ENCODE peak calls at places on chromosome 3, in four cellular contexts. T is fibroblast of the aortic adventitia, K is lower lobe of right lung, L is skeletal muscle cell. Z is an unnamed sample.

GRCh38 chr3:54339608-54340007 is 217.3 kb downstream of the CACNA2D3 start:
- DNase-seq in T (no peak), K (no peak), L (no peak), Z (no peak)

GRCh38 chr3:48142316-48142870 is 45.8 kb downstream of the CDC25A start:
- DNase-seq in T (no peak), K (no peak), L (no peak), Z (no peak)

GRCh38 chr3:106806964-106807363 is 570.3 kb upstream of the CCDC54 start:
- DNase-seq in T (no peak), K (no peak), L (no peak), Z (no peak)

GRCh38 chr3:132354916-132355702 is 37.9 kb downstream of the ACP3 start:
- DNase-seq in T (peak; percentile 9), K (no peak), L (no peak), Z (no peak)

GRCh38 chr3:13461169-13462124 is 18.7 kb upstream of the HDAC11 start:
- DNase-seq in T (no peak), K (peak; percentile 78), L (no peak), Z (no peak)

GRCh38 chr3:188220988-188221818 is 67.2 kb downstream of the LPP start:
- DNase-seq in T (no peak), K (no peak), L (peak; percentile 98), Z (peak; percentile 31)

GRCh38 chr3:4251412-4251811 is 51.8 kb upstream of the SETMAR start:
- DNase-seq in T (no peak), K (no peak), L (no peak), Z (no peak)

GRCh38 chr3:155805802-155806618 is at the start of gene C3orf33:
- DNase-seq in T (peak; percentile 45), K (peak; percentile 84), L (peak; percentile 8), Z (no peak)

GRCh38 chr3:8976540-8977182 is 13.4 kb upstream of the RAD18 start:
- DNase-seq in T (no peak), K (no peak), L (no peak), Z (no peak)

GRCh38 chr3:150681037-150681436 is 22.7 kb downstream of the ERICH6 start:
- DNase-seq in T (no peak), K (no peak), L (no peak), Z (no peak)

GRCh38 chr3:67610458-67610857 is 44.0 kb downstream of the SUCLG2 start:
- DNase-seq in T (peak; percentile 72), K (no peak), L (peak; percentile 66), Z (no peak)

GRCh38 chr3:160016972-160017371 is 28.3 kb downstream of the IL12A start:
- DNase-seq in T (peak; percentile 49), K (no peak), L (peak; percentile 58), Z (no peak)

GRCh38 chr3:10522646-10523303 is 17.4 kb upstream of the ATP2B2 start:
- DNase-seq in T (no peak), K (no peak), L (no peak), Z (no peak)

GRCh38 chr3:182309120-182309519 is 484.2 kb upstream of the ATP11B start:
- DNase-seq in T (no peak), K (no peak), L (no peak), Z (no peak)

GRCh38 chr3:180657094-180657493 is 22.2 kb downstream of the CCDC39 start:
- DNase-seq in T (peak; percentile 2), K (no peak), L (no peak), Z (no peak)

GRCh38 chr3:112334709-112335108 is 1.8 kb downstream of the CD200 start:
- DNase-seq in T (peak; percentile 70), K (no peak), L (no peak), Z (no peak)
- H3K4me3 ChIP-seq in T (peak overlapping the region; percentile 68), K (peak overlapping the region; percentile 58), L (no peak overlapping the region), Z (no peak overlapping the region)

GRCh38 chr3:123986427-123986826 is 5.5 kb downstream of the ROPN1 start:
- DNase-seq in T (no peak), K (no peak), L (no peak), Z (no peak)

GRCh38 chr3:123984350-123984749 is 7.6 kb downstream of the ROPN1 start:
- DNase-seq in T (no peak), K (no peak), L (no peak), Z (no peak)

GRCh38 chr3:123984957-123985356 is 7.0 kb downstream of the ROPN1 start:
- DNase-seq in T (no peak), K (no peak), L (no peak), Z (no peak)

GRCh38 chr3:123980539-123980938 is 11.4 kb downstream of the ROPN1 start:
- DNase-seq in T (no peak), K (no peak), L (no peak), Z (no peak)
- H3K4me3 ChIP-seq in T (no peak overlapping the region), K (peak overlapping the region; percentile 30), L (no peak overlapping the region), Z (peak overlapping the region; percentile 28)

GRCh38 chr3:14687360-14687759 is 12.4 kb downstream of the C3orf20 start:
- DNase-seq in T (no peak), K (no peak), L (no peak), Z (no peak)

GRCh38 chr3:14689247-14689980 is 14.5 kb downstream of the C3orf20 start:
- DNase-seq in T (no peak), K (no peak), L (no peak), Z (no peak)

GRCh38 chr3:14688525-14688924 is 13.6 kb downstream of the C3orf20 start:
- DNase-seq in T (no peak), K (no peak), L (no peak), Z (no peak)

GRCh38 chr3:14684447-14684846 is 9.5 kb downstream of the C3orf20 start:
- DNase-seq in T (no peak), K (no peak), L (no peak), Z (no peak)

DNA sequence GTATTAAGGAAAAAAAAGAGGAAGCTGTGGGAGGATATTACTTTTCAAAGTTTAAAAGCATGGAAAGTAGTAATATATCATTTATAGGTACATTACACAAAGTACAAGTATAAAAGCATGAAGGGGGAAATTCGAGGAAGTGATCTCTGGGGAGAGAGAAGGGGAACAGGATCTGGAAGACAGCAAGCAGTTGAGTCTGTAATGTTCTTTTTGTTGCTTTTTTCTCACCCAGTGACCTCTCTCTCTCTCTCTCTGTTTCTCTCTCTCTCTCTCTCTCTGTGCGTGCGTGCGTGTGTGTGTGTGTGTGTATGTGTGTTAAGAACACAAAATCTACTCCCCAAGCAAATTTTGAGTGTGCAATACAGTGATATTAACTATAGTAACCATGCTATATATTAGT is 10.3 kb downstream of the C3orf20 start:
- DNase-seq in T (no peak), K (no peak), L (no peak), Z (no peak)
- H3K4me3 ChIP-seq in T (no peak overlapping the region), K (no peak overlapping the region), L (no peak overlapping the region), Z (no peak overlapping the region)

DNA sequence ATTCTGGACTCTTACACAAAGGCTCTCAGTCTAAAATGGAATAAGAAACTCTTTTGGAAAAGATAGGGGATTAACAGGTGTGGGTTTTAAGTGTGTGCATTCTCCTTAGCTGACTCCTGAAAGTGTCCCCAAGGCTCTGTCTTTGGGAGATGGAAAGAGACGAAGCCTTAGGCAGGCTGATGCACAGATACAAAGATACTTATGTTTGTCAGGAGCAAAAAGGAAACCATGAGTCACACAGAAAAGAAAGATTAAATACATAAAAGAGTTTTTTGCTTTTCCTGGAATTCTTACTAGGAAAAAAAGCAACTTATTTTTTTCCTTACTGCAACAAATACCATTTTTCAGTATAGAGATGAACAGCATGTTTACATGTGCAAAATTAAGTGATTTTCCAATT is 23.8 kb upstream of the ABI3BP start:
- DNase-seq in T (peak; percentile 66), K (no peak), L (no peak), Z (no peak)
- H3K4me3 ChIP-seq in T (peak overlapping the region; percentile 25), K (no peak overlapping the region), L (no peak overlapping the region), Z (no peak overlapping the region)

GRCh38 chr3:100647171-100647570 is 37.8 kb downstream of the ADGRG7 start:
- DNase-seq in T (no peak), K (no peak), L (no peak), Z (no peak)

GRCh38 chr3:100653731-100654309 is 44.4 kb downstream of the ADGRG7 start:
- DNase-seq in T (no peak), K (no peak), L (no peak), Z (no peak)

GRCh38 chr3:100647673-100648072 is 38.3 kb downstream of the ADGRG7 start:
- DNase-seq in T (no peak), K (no peak), L (no peak), Z (no peak)

GRCh38 chr3:100645913-100646312 is 36.5 kb downstream of the ADGRG7 start:
- DNase-seq in T (no peak), K (no peak), L (no peak), Z (no peak)

DNA sequence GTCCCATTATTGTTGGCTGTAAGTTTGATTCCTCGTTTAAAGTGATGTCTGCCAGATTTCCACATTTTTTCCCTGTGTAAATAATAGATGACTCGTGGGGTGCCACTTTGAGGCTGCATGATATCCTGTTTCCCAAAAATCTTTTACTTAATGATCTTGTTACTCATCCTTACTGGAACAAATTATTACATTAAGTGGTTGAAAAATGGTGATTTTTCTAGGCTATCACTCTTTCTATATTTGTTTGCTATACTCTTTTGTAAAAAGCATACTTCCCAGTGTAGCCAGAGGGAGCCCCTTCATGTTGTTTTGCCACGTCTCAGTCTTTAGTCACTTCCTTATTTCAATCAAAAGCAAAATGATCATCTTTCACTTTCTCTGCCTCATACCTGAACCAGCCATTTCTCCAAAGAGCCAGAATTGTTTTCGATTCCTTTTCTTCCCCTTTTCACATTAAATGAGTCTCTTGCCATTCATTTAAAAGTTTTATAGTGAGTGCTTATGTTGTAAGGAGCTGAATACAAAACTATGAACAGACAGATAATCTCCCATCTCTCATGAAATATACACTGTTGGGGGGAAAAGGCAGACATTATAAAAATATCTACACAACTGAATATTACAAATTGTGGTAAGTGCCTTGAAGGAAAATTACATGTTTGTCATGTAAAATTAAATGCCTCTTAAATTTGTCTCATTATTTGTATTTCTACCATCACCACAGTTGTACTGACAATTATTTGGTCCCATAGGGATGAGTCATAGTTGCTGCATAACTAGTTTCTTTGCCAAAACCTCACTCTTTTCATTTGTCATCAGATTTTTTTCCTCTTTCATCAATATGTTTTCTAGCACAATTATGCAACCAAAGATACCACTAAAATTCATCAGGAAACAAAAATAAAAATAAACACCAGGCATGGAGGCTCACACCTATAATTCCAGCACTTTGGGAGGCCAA is 41.5 kb downstream of the ADGRG7 start:
- DNase-seq in T (peak; percentile 61), K (no peak), L (peak; percentile 61), Z (peak; percentile 25)
- H3K4me3 ChIP-seq in T (no peak overlapping the region), K (no peak overlapping the region), L (peak overlapping the region; percentile 23), Z (no peak overlapping the region)

GRCh38 chr3:149421764-149422163 is 44.3 kb upstream of the TM4SF1 start:
- DNase-seq in T (no peak), K (no peak), L (no peak), Z (no peak)
- H3K4me3 ChIP-seq in T (no peak overlapping the region), K (no peak overlapping the region), L (no peak overlapping the region), Z (no peak overlapping the region)

GRCh38 chr3:30659270-30660127 is 53.1 kb downstream of the TGFBR2 start:
- DNase-seq in T (peak; percentile 95), K (no peak), L (peak; percentile 86), Z (peak; percentile 97)
- H3K4me3 ChIP-seq in T (no peak overlapping the region), K (no peak overlapping the region), L (no peak overlapping the region), Z (no peak overlapping the region)

DNA sequence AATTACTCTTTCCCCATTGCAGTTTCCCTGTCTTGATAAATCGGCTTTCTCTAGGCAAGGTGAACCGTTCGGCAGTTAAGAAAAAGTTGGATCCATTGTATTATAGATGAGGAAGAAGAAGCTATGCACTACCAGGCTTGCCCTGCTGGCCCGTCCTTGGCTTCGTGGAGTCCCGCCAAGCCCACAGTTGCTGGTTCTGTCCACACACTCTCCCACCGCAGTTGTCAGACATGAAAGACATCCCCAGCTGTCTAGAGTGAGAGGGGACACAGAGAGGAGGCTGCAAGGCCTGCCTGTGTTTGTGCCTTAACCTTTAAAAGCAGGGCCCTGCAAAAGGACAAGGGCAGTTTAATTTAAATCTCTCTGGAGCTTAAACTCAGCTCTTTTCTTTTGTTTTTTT is 47.2 kb upstream of the PLCL2 start:
- DNase-seq in T (no peak), K (peak; percentile 39), L (no peak), Z (no peak)
- H3K4me3 ChIP-seq in T (no peak overlapping the region), K (no peak overlapping the region), L (no peak overlapping the region), Z (no peak overlapping the region)

Z was measured in BJ.